ENCODE peak calls at places on chromosomes 13 and 19, in five cellular contexts. Z, S, H, I and U are unnamed samples.

GRCh38 chr19:47351545-47351944 is 2.4 kb downstream of the DHX34 start:
- DNase-seq in Z (no peak), S (no peak), H (peak), I (no peak), U (peak)

GRCh38 chr19:3474015-3474414 is 6.3 kb downstream of the SMIM24 start:
- DNase-seq in Z (no peak), S (no peak), H (no peak), I (no peak), U (no peak)

GRCh38 chr19:52689804-52690394 is 44.9 kb downstream of the ZNF611 start:
- DNase-seq in Z (no peak), S (no peak), H (no peak), I (no peak), U (no peak)

GRCh38 chr13:52903320-52903719 is 54.9 kb upstream of the PCDH8 start:
- DNase-seq in Z (no peak), S (no peak), H (no peak), I (no peak), U (no peak)

GRCh38 chr13:97856001-97856675 is 97.3 kb upstream of the IPO5 start:
- DNase-seq in Z (peak), S (no peak), H (no peak), I (no peak), U (no peak)

GRCh38 chr19:2542341-2543069 is 66.6 kb downstream of the GADD45B start:
- DNase-seq in Z (no peak), S (no peak), H (peak), I (no peak), U (peak)

GRCh38 chr13:99610702-99611289 is 109.5 kb downstream of the TM9SF2 start:
- DNase-seq in Z (no peak), S (no peak), H (no peak), I (peak), U (peak)

GRCh38 chr13:71359641-71360040 is 507.4 kb downstream of the DACH1 start:
- DNase-seq in Z (no peak), S (no peak), H (no peak), I (no peak), U (peak)

GRCh38 chr13:51906581-51906980 is 44.8 kb downstream of the CCDC70 start:
- DNase-seq in Z (no peak), S (no peak), H (no peak), I (no peak), U (no peak)

GRCh38 chr13:39510296-39510695 is 92.7 kb downstream of the LHFPL6 start:
- DNase-seq in Z (no peak), S (no peak), H (no peak), I (peak), U (no peak)

GRCh38 chr13:50847501-50847900 is 4.0 kb upstream of the DLEU7 start:
- DNase-seq in Z (no peak), S (no peak), H (no peak), I (no peak), U (no peak)

GRCh38 chr13:94947392-94947791 is 235.0 kb upstream of the SOX21 start:
- DNase-seq in Z (no peak), S (no peak), H (no peak), I (no peak), U (no peak)

GRCh38 chr19:34217952-34218817 is 36.2 kb upstream of the GARRE1 start:
- DNase-seq in Z (no peak), S (no peak), H (peak), I (no peak), U (peak)

GRCh38 chr19:17095141-17095919 is 19.8 kb downstream of the MYO9B start:
- DNase-seq in Z (no peak), S (no peak), H (peak), I (no peak), U (peak)

GRCh38 chr13:42041017-42041683 is 7.3 kb upstream of the DGKH start:
- DNase-seq in Z (peak), S (no peak), H (peak), I (peak), U (peak)

GRCh38 chr13:73767191-73767741 is 366.9 kb downstream of the KLF12 start:
- DNase-seq in Z (peak), S (no peak), H (peak), I (no peak), U (peak)

GRCh38 chr13:108985166-108985565 is 355.8 kb downstream of the MYO16 start:
- DNase-seq in Z (no peak), S (no peak), H (no peak), I (no peak), U (no peak)

GRCh38 chr19:49019242-49019932 is 2.5 kb upstream of the LHB start:
- DNase-seq in Z (no peak), S (peak), H (peak), I (no peak), U (no peak)

GRCh38 chr13:105327727-105328126 is 1207.7 kb downstream of the EFNB2 start:
- DNase-seq in Z (no peak), S (no peak), H (peak), I (no peak), U (peak)

GRCh38 chr13:26956532-26957142 is 196.1 kb upstream of the GPR12 start:
- DNase-seq in Z (no peak), S (no peak), H (no peak), I (peak), U (no peak)

GRCh38 chr13:79581870-79582315 is 100.9 kb downstream of the NDFIP2 start:
- DNase-seq in Z (no peak), S (no peak), H (peak), I (no peak), U (peak)

GRCh38 chr13:23905766-23906165 is 8.5 kb upstream of the C1QTNF9B start:
- DNase-seq in Z (no peak), S (no peak), H (no peak), I (no peak), U (peak)

GRCh38 chr19:7063764-7064418 is 5.4 kb upstream of the MBD3L3 start:
- DNase-seq in Z (no peak), S (no peak), H (no peak), I (no peak), U (no peak)

GRCh38 chr13:51733656-51734334 is 70.2 kb downstream of the DHRS12 start:
- DNase-seq in Z (no peak), S (no peak), H (peak), I (no peak), U (peak)

GRCh38 chr19:58586131-58586765 is 13.1 kb upstream of the MZF1 start:
- DNase-seq in Z (no peak), S (no peak), H (no peak), I (no peak), U (no peak)

DNA sequence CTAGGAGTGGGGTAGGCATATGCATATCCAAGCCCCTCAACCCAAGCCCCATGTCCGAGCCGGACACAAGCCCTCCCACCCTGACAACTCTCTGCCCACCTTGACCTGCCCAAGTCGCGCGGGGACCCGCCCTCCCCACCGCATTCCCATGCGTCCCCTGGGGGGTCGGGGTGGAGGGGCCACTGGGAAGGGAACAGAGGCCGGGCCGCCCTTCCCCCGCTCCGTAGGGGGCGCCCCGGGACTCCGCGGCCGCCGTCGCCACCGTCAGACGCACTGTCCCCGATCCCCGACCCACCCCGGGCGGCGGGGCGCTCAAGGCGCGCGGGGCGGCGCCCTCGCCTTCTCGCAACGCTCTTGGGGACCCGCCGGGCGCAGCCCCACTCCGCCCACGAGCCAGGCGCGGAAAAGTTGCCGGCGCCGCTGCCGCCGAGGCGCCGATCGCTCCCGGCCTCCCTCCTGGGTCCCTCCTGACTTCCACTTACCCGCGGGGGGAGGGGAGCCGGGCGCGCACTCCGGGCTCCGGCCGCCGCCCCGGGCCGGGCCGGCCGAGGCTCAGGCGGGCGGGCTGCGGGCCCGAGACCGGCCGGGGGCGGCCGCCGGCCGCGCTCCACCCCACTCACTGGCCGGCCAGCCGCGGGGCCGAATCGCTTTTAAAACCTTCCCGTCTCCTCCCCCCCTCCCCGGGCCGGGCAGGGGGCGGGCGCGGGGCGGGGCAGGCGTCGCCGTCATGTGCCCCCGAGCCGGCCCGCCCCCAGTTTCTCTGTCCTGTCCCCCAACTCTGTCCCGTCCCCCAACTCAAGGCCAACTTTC is 34.4 kb upstream of the NANOS3 start:
- DNase-seq in Z (no peak), S (no peak), H (peak), I (peak), U (peak)
- H2BK120ac ChIP-seq in Z (no peak), S (no peak), H (peak), I (peak), U (peak)

GRCh38 chr19:18388328-18389094 is 2.6 kb downstream of the GDF15 start:
- DNase-seq in Z (peak), S (no peak), H (no peak), I (peak), U (peak)
- H3K4me3 ChIP-seq in Z (peak), S (peak), H (peak), I (no peak), U (peak)

GRCh38 chr19:5679289-5680082 is 830 bp downstream of the MICOS13 start:
- DNase-seq in Z (no peak), S (no peak), H (no peak), I (no peak), U (no peak)
- H2AFZ ChIP-seq in Z (peak), S (no peak), H (peak), I (peak), U (peak)

GRCh38 chr19:45816236-45817009 is 1.3 kb upstream of the RSPH6A start:
- DNase-seq in Z (no peak), S (no peak), H (no peak), I (no peak), U (no peak)
- H2BK120ac ChIP-seq in Z (peak), S (no peak), H (no peak), I (peak), U (no peak)

DNA sequence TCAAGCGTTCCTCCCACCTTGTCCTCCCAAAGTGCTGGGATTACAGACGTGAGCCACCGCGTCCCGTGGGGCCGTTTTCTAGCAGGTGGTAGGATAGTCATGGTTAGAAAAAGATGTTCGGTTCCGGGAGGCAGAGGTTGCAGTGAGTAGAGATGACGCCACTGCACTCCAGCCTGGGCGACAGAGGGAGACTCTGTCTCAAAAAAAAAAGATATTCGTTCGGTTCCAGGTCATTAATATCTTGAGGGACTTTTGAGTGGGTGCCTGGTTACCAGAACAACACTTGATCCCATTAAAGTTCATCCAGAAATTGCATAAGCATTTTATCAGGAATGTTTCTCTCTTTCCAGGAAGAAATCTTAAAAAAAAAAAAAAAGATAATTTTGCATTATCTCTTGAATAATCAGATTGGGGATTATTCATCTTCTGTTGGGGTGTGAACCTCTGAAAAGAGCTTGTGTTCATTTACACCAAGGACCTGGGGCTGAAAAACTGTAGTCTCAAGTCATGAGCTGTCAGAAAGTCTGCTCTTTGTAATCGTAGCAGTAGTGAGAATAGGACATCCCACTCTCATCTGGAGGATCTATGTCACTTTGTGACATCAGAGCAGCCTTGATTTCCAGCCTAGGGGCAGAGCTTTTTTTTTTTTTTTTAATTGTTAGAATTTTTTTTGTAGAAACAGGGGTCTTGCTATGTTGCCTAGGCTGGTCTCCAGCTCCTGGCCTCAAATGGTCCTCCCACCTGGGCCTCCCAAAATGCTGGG is 1.0 kb upstream of the ETHE1 start:
- DNase-seq in Z (no peak), S (no peak), H (no peak), I (no peak), U (peak)
- H3K4me3 ChIP-seq in Z (no peak), S (no peak), H (no peak), I (no peak), U (no peak)

DNA sequence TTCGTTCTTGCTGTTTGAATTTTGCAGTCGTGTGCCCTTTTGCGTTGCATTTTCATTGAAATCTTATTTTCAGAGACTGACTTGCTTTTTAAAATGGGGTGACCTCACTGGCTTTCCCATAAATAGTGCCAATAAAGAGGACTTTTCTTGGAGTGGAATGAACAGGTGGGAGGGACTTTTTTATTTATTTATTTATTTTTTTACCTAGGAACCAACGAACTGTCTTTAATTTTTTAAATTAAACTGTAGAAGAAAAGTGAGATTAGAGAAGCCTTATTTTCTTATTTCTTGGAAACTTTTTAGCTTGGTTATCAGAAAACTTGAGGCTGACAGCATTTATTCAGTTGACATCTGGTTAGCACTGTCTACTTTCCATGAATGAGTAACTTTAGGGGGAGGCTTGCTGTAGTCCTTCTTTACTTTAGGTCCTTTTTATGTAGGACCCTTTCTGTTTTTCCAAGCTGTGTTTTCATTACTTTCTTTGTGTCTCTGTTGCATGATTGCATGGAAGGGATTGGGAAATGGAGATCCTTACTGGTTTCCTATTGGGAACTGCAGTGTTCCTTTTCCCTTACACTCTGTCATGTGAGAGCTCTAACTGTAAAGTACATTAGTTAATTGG is 1.7 kb downstream of the SLAIN1 start:
- DNase-seq in Z (no peak), S (no peak), H (no peak), I (no peak), U (peak)
- H2AFZ ChIP-seq in Z (peak), S (no peak), H (peak), I (peak), U (no peak)

DNA sequence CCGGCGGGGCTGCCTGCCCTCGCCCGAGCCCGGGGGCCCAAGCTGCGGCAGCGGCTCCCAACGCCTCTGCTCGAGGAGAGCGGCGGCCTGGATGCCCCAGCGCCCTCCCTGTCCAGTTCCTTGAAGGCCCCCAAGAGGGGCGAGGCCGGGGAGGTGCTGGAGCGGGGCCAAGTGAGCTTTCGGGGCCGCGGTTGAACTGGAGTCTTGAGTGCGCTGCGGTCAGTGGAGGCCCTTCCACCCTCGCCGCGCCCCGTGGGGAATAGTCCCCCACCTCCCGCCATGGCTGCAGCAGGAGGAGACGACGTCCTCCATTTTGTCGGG is 529 bp upstream of the ZMYM5 start:
- DNase-seq in Z (peak), S (no peak), H (no peak), I (peak), U (peak)
- H2BK120ac ChIP-seq in Z (peak), S (peak), H (peak), I (peak), U (peak)